ENCODE peak calls at places on chromosomes 1 and 21, in eight cellular contexts. One of them, this sample, is unnamed.

GRCh38 chr1:228445867-228446584 is 29.4 kb upstream of the TRIM17 start:
- DNase-seq in kidney tubule cell: peak; percentile 37
- DNase-seq in T-helper 2 cell: no peak
- DNase-seq in mesothelial cell of epicardium: peak; percentile 47
- DNase-seq in MV-4-11: peak; percentile 49
- DNase-seq in stomach: no peak
- DNase-seq in ovary: no peak
- DNase-seq in psoas muscle: no peak
- DNase-seq in this sample: no peak

GRCh38 chr1:181033128-181033798 is 520 bp upstream of the MR1 start:
- DNase-seq in kidney tubule cell: peak; percentile 53
- DNase-seq in stomach: no peak
- DNase-seq in MV-4-11: peak; percentile 87
- DNase-seq in ovary: peak; percentile 24
- DNase-seq in psoas muscle: no peak
- DNase-seq in T-helper 2 cell: no peak
- DNase-seq in mesothelial cell of epicardium: no peak
- DNase-seq in this sample: peak; percentile 84

GRCh38 chr1:247740721-247741120 is 2.3 kb downstream of the OR14K1 start:
- DNase-seq in MV-4-11: no peak
- DNase-seq in mesothelial cell of epicardium: no peak
- DNase-seq in psoas muscle: no peak
- DNase-seq in ovary: no peak
- DNase-seq in T-helper 2 cell: no peak
- DNase-seq in kidney tubule cell: no peak
- DNase-seq in stomach: no peak
- DNase-seq in this sample: no peak

GRCh38 chr1:232547938-232548484 is 81.9 kb downstream of the SIPA1L2 start:
- DNase-seq in stomach: no peak
- DNase-seq in mesothelial cell of epicardium: no peak
- DNase-seq in T-helper 2 cell: no peak
- DNase-seq in ovary: no peak
- DNase-seq in psoas muscle: no peak
- DNase-seq in kidney tubule cell: no peak
- DNase-seq in MV-4-11: no peak
- DNase-seq in this sample: no peak

GRCh38 chr1:84141177-84142003 is 2.7 kb upstream of the PRKACB start:
- DNase-seq in mesothelial cell of epicardium: no peak
- DNase-seq in psoas muscle: no peak
- DNase-seq in stomach: no peak
- DNase-seq in T-helper 2 cell: no peak
- DNase-seq in ovary: no peak
- DNase-seq in kidney tubule cell: peak; percentile 51
- DNase-seq in MV-4-11: peak; percentile 55
- DNase-seq in this sample: peak; percentile 43

GRCh38 chr1:221097479-221098281 is 218.4 kb downstream of the HLX start:
- DNase-seq in mesothelial cell of epicardium: no peak
- DNase-seq in ovary: no peak
- DNase-seq in kidney tubule cell: peak; percentile 66
- DNase-seq in stomach: no peak
- DNase-seq in psoas muscle: no peak
- DNase-seq in MV-4-11: peak; percentile 98
- DNase-seq in T-helper 2 cell: no peak
- DNase-seq in this sample: no peak

GRCh38 chr1:1783320-1783719 is 5.0 kb upstream of the NADK start:
- DNase-seq in stomach: no peak
- DNase-seq in MV-4-11: no peak
- DNase-seq in kidney tubule cell: no peak
- DNase-seq in psoas muscle: peak; percentile 46
- DNase-seq in ovary: no peak
- DNase-seq in T-helper 2 cell: no peak
- DNase-seq in mesothelial cell of epicardium: no peak
- DNase-seq in this sample: no peak

GRCh38 chr1:19321071-19321470 is 8.9 kb downstream of the SLC66A1 start:
- DNase-seq in kidney tubule cell: no peak
- DNase-seq in MV-4-11: peak; percentile 39
- DNase-seq in psoas muscle: no peak
- DNase-seq in ovary: no peak
- DNase-seq in mesothelial cell of epicardium: no peak
- DNase-seq in stomach: no peak
- DNase-seq in T-helper 2 cell: no peak
- DNase-seq in this sample: no peak

GRCh38 chr1:220785166-220786056 is 1.3 kb upstream of the MTARC1 start:
- DNase-seq in kidney tubule cell: no peak
- DNase-seq in T-helper 2 cell: no peak
- DNase-seq in ovary: no peak
- DNase-seq in stomach: no peak
- DNase-seq in psoas muscle: no peak
- DNase-seq in mesothelial cell of epicardium: no peak
- DNase-seq in MV-4-11: no peak
- DNase-seq in this sample: no peak

GRCh38 chr1:2132222-2133038 is 62.1 kb downstream of the FAAP20 start:
- DNase-seq in stomach: no peak
- DNase-seq in MV-4-11: no peak
- DNase-seq in T-helper 2 cell: no peak
- DNase-seq in mesothelial cell of epicardium: no peak
- DNase-seq in kidney tubule cell: peak; percentile 82
- DNase-seq in ovary: peak; percentile 58
- DNase-seq in psoas muscle: no peak
- DNase-seq in this sample: peak; percentile 12

GRCh38 chr1:22673486-22674409 is 20.7 kb downstream of the C1QB start:
- DNase-seq in psoas muscle: no peak
- DNase-seq in T-helper 2 cell: no peak
- DNase-seq in MV-4-11: no peak
- DNase-seq in stomach: peak; percentile 48
- DNase-seq in mesothelial cell of epicardium: peak; percentile 73
- DNase-seq in kidney tubule cell: peak; percentile 68
- DNase-seq in ovary: no peak
- DNase-seq in this sample: peak; percentile 43

GRCh38 chr1:164774819-164775654 is 216.1 kb downstream of the PBX1 start:
- DNase-seq in ovary: no peak
- DNase-seq in MV-4-11: peak; percentile 82
- DNase-seq in psoas muscle: no peak
- DNase-seq in stomach: no peak
- DNase-seq in kidney tubule cell: no peak
- DNase-seq in mesothelial cell of epicardium: no peak
- DNase-seq in T-helper 2 cell: no peak
- DNase-seq in this sample: no peak

GRCh38 chr21:45313682-45314081 is 26.0 kb upstream of the POFUT2 start:
- DNase-seq in T-helper 2 cell: no peak
- DNase-seq in mesothelial cell of epicardium: no peak
- DNase-seq in ovary: no peak
- DNase-seq in MV-4-11: no peak
- DNase-seq in stomach: no peak
- DNase-seq in kidney tubule cell: no peak
- DNase-seq in psoas muscle: no peak
- DNase-seq in this sample: no peak

GRCh38 chr1:54318415-54318814 is 87.8 kb downstream of the SSBP3 start:
- DNase-seq in kidney tubule cell: no peak
- DNase-seq in mesothelial cell of epicardium: no peak
- DNase-seq in T-helper 2 cell: no peak
- DNase-seq in ovary: no peak
- DNase-seq in stomach: no peak
- DNase-seq in psoas muscle: peak; percentile 22
- DNase-seq in MV-4-11: no peak
- DNase-seq in this sample: no peak

GRCh38 chr1:205629751-205630150 is 2.1 kb downstream of the ELK4 start:
- DNase-seq in stomach: no peak
- DNase-seq in ovary: no peak
- DNase-seq in T-helper 2 cell: no peak
- DNase-seq in mesothelial cell of epicardium: no peak
- DNase-seq in psoas muscle: no peak
- DNase-seq in MV-4-11: no peak
- DNase-seq in kidney tubule cell: peak; percentile 28
- DNase-seq in this sample: no peak

GRCh38 chr1:62962794-62963776 is 179.2 kb downstream of the ATG4C start:
- DNase-seq in psoas muscle: no peak
- DNase-seq in kidney tubule cell: peak; percentile 42
- DNase-seq in MV-4-11: peak; percentile 2
- DNase-seq in stomach: peak; percentile 46
- DNase-seq in T-helper 2 cell: no peak
- DNase-seq in mesothelial cell of epicardium: peak; percentile 57
- DNase-seq in ovary: no peak
- DNase-seq in this sample: peak; percentile 50

GRCh38 chr1:243435824-243436223 is 180.0 kb downstream of the SDCCAG8 start:
- DNase-seq in mesothelial cell of epicardium: no peak
- DNase-seq in psoas muscle: no peak
- DNase-seq in kidney tubule cell: no peak
- DNase-seq in stomach: no peak
- DNase-seq in T-helper 2 cell: no peak
- DNase-seq in MV-4-11: no peak
- DNase-seq in ovary: no peak
- DNase-seq in this sample: no peak

GRCh38 chr1:22018583-22019559 is 17.4 kb downstream of the CELA3A start:
- DNase-seq in stomach: peak; percentile 35
- DNase-seq in mesothelial cell of epicardium: no peak
- DNase-seq in MV-4-11: peak; percentile 99
- DNase-seq in ovary: no peak
- DNase-seq in kidney tubule cell: peak; percentile 98
- DNase-seq in T-helper 2 cell: no peak
- DNase-seq in psoas muscle: peak; percentile 57
- DNase-seq in this sample: peak; percentile 95

GRCh38 chr1:203520315-203520714 is 26.4 kb downstream of the OPTC start:
- DNase-seq in MV-4-11: peak; percentile 33
- DNase-seq in T-helper 2 cell: no peak
- DNase-seq in mesothelial cell of epicardium: no peak
- DNase-seq in kidney tubule cell: peak; percentile 77
- DNase-seq in psoas muscle: no peak
- DNase-seq in ovary: no peak
- DNase-seq in stomach: no peak
- DNase-seq in this sample: no peak

GRCh38 chr1:177873238-177873637 is 96.6 kb downstream of the SEC16B start:
- DNase-seq in kidney tubule cell: peak; percentile 56
- DNase-seq in mesothelial cell of epicardium: no peak
- DNase-seq in ovary: no peak
- DNase-seq in MV-4-11: no peak
- DNase-seq in T-helper 2 cell: no peak
- DNase-seq in stomach: no peak
- DNase-seq in psoas muscle: no peak
- DNase-seq in this sample: no peak

GRCh38 chr21:23624281-23624680 is 1983.0 kb downstream of the MRPL39 start:
- DNase-seq in kidney tubule cell: no peak
- DNase-seq in mesothelial cell of epicardium: no peak
- DNase-seq in ovary: no peak
- DNase-seq in psoas muscle: no peak
- DNase-seq in MV-4-11: no peak
- DNase-seq in T-helper 2 cell: no peak
- DNase-seq in stomach: no peak
- DNase-seq in this sample: no peak

GRCh38 chr1:175569117-175569743 is 174.2 kb downstream of the TNR start:
- DNase-seq in stomach: no peak
- DNase-seq in kidney tubule cell: no peak
- DNase-seq in T-helper 2 cell: no peak
- DNase-seq in MV-4-11: peak; percentile 16
- DNase-seq in psoas muscle: no peak
- DNase-seq in ovary: no peak
- DNase-seq in mesothelial cell of epicardium: no peak
- DNase-seq in this sample: no peak

GRCh38 chr1:9960705-9961562 is 17.7 kb downstream of the NMNAT1 start:
- DNase-seq in mesothelial cell of epicardium: no peak
- DNase-seq in kidney tubule cell: no peak
- DNase-seq in stomach: no peak
- DNase-seq in psoas muscle: no peak
- DNase-seq in T-helper 2 cell: no peak
- DNase-seq in ovary: no peak
- DNase-seq in MV-4-11: no peak
- DNase-seq in this sample: no peak

GRCh38 chr1:22107126-22107525 is 35.8 kb downstream of the WNT4 start:
- DNase-seq in MV-4-11: no peak
- DNase-seq in stomach: no peak
- DNase-seq in psoas muscle: no peak
- DNase-seq in T-helper 2 cell: no peak
- DNase-seq in kidney tubule cell: peak; percentile 70
- DNase-seq in mesothelial cell of epicardium: no peak
- DNase-seq in ovary: no peak
- DNase-seq in this sample: no peak

GRCh38 chr1:81287681-81288080 is 513.1 kb upstream of the ADGRL2 start:
- DNase-seq in mesothelial cell of epicardium: no peak
- DNase-seq in psoas muscle: no peak
- DNase-seq in T-helper 2 cell: no peak
- DNase-seq in stomach: no peak
- DNase-seq in MV-4-11: no peak
- DNase-seq in ovary: no peak
- DNase-seq in kidney tubule cell: no peak
- DNase-seq in this sample: no peak

GRCh38 chr21:21003701-21004100 is 5.5 kb downstream of the NCAM2 start:
- DNase-seq in ovary: no peak
- DNase-seq in stomach: no peak
- DNase-seq in kidney tubule cell: peak; percentile 20
- DNase-seq in psoas muscle: no peak
- DNase-seq in T-helper 2 cell: no peak
- DNase-seq in MV-4-11: peak; percentile 78
- DNase-seq in mesothelial cell of epicardium: no peak
- DNase-seq in this sample: peak; percentile 73

GRCh38 chr1:148264374-148265276 is 112.5 kb upstream of the NBPF11 start:
- DNase-seq in psoas muscle: no peak
- DNase-seq in stomach: no peak
- DNase-seq in kidney tubule cell: peak; percentile 87
- DNase-seq in mesothelial cell of epicardium: no peak
- DNase-seq in T-helper 2 cell: no peak
- DNase-seq in ovary: peak; percentile 21
- DNase-seq in MV-4-11: no peak
- DNase-seq in this sample: no peak